ENCODE peak calls at places on chromosomes 1 and 21, in five cellular contexts. A is IMR-90, O is K562, W is HepG2, E is H1. N is an unnamed sample.

GRCh38 chr1:78527706-78528105 is 36.9 kb downstream of the PTGFR start:
- DNase-seq in W (no peak), O (no peak), A (no peak), E (no peak), N (no peak)

GRCh38 chr21:16476056-16476850 is 746.5 kb downstream of the USP25 start:
- DNase-seq in O (no peak), E (no peak), A (no peak), W (no peak), N (no peak)

GRCh38 chr1:45023663-45024062 is 11.6 kb downstream of the UROD start:
- DNase-seq in A (no peak), O (no peak), E (no peak), W (no peak), N (no peak)

GRCh38 chr1:96979287-96979686 is 257.7 kb downstream of the PTBP2 start:
- DNase-seq in E (no peak), W (no peak), A (peak), O (no peak), N (no peak)

GRCh38 chr1:200979574-200980451 is 43.7 kb downstream of the KIF21B start:
- DNase-seq in W (peak), E (peak), O (peak), A (no peak), N (peak)

GRCh38 chr1:205813755-205814058 is 709 bp upstream of the SLC41A1 start:
- DNase-seq in O (no peak), A (peak), E (no peak), W (no peak), N (no peak)

GRCh38 chr1:39164256-39164655 is 40.2 kb upstream of the MACF1 start:
- DNase-seq in W (no peak), E (no peak), O (no peak), A (no peak), N (no peak)

GRCh38 chr1:173445164-173445563 is 32.0 kb upstream of the PRDX6 start:
- DNase-seq in A (no peak), E (no peak), O (no peak), W (no peak), N (no peak)

GRCh38 chr1:160209656-160210046 is 4.5 kb downstream of the PEA15 start:
- DNase-seq in W (no peak), O (no peak), E (no peak), A (no peak), N (no peak)

GRCh38 chr1:50474859-50475809 is 51.9 kb upstream of the DMRTA2 start:
- DNase-seq in O (no peak), E (peak), A (peak), W (peak), N (peak)

GRCh38 chr1:113244134-113244820 is 146.0 kb upstream of the MAGI3 start:
- DNase-seq in W (no peak), O (no peak), A (no peak), E (no peak), N (no peak)

GRCh38 chr1:104706631-104707147 is 957.0 kb downstream of the AMY1C start:
- DNase-seq in E (no peak), W (peak), A (no peak), O (no peak), N (peak)

GRCh38 chr1:10980841-10981727 is 31.4 kb upstream of the TARDBP start:
- DNase-seq in E (no peak), A (no peak), O (no peak), W (no peak), N (no peak)

GRCh38 chr1:29803486-29803885 is 567.2 kb downstream of the PTPRU start:
- DNase-seq in E (peak), O (no peak), W (no peak), A (no peak), N (no peak)

GRCh38 chr1:24949331-24949881 is 19.3 kb upstream of the RUNX3 start:
- DNase-seq in W (peak), O (no peak), E (no peak), A (peak), N (no peak)

GRCh38 chr1:101291562-101292035 is 54.8 kb downstream of the S1PR1 start:
- DNase-seq in E (no peak), W (peak), A (peak), O (no peak), N (no peak)

GRCh38 chr21:43318841-43319781 is 107.8 kb downstream of the SIK1 start:
- DNase-seq in E (no peak), W (no peak), O (no peak), A (peak), N (peak)

GRCh38 chr21:17492415-17493168 is 20.3 kb upstream of the CXADR start:
- DNase-seq in A (no peak), O (no peak), E (no peak), W (peak), N (no peak)

GRCh38 chr1:176033879-176034278 is 173.2 kb downstream of the COP1 start:
- DNase-seq in E (no peak), O (no peak), W (no peak), A (peak), N (no peak)

GRCh38 chr1:229238674-229239415 is 32.1 kb upstream of the RAB4A start:
- DNase-seq in W (no peak), A (no peak), E (peak), O (no peak), N (no peak)

GRCh38 chr1:204685236-204686006 is at the start of gene LRRN2:
- DNase-seq in W (no peak), O (no peak), A (no peak), E (peak), N (peak)

GRCh38 chr1:212983482-212983881 is 32.2 kb downstream of the ANGEL2 start:
- DNase-seq in A (no peak), O (no peak), W (no peak), E (peak), N (no peak)

GRCh38 chr1:221174598-221174997 is 295.4 kb downstream of the HLX start:
- DNase-seq in W (no peak), E (no peak), O (no peak), A (no peak), N (no peak)

GRCh38 chr1:209428241-209428921 is 155.1 kb upstream of the CAMK1G start:
- DNase-seq in O (no peak), W (no peak), E (peak), A (no peak), N (no peak)

GRCh38 chr1:87449348-87449963 is 120.8 kb downstream of the LMO4 start:
- DNase-seq in W (no peak), A (peak), E (no peak), O (no peak), N (no peak)

GRCh38 chr1:9589144-9589718 is 520 bp downstream of the TMEM201 start:
- DNase-seq in W (no peak), A (peak), O (no peak), E (peak), N (no peak)

GRCh38 chr1:99279525-99279924 is 15.2 kb downstream of the PLPPR4 start:
- DNase-seq in E (no peak), O (no peak), A (no peak), W (no peak), N (no peak)

GRCh38 chr1:245926888-245927287 is 580.2 kb downstream of the SMYD3 start:
- DNase-seq in W (no peak), O (no peak), A (no peak), E (no peak), N (no peak)

GRCh38 chr1:22287946-22288520 is 145.1 kb upstream of the WNT4 start:
- DNase-seq in A (no peak), E (peak), W (no peak), O (no peak), N (no peak)

GRCh38 chr1:20721117-20722061 is 3.6 kb upstream of the KIF17 start:
- DNase-seq in O (no peak), A (no peak), W (no peak), E (no peak), N (no peak)

GRCh38 chr1:117611894-117612481 is 6.1 kb downstream of the TENT5C start:
- DNase-seq in A (no peak), E (no peak), O (no peak), W (no peak), N (no peak)

GRCh38 chr1:117613969-117614865 is 8.4 kb downstream of the TENT5C start:
- DNase-seq in E (no peak), W (no peak), O (peak), A (no peak), N (no peak)

GRCh38 chr1:117613249-117613968 is 7.6 kb downstream of the TENT5C start:
- DNase-seq in W (no peak), O (peak), E (no peak), A (no peak), N (no peak)

GRCh38 chr1:117611121-117611601 is 5.3 kb downstream of the TENT5C start:
- DNase-seq in E (no peak), W (no peak), A (no peak), O (peak), N (no peak)

DNA sequence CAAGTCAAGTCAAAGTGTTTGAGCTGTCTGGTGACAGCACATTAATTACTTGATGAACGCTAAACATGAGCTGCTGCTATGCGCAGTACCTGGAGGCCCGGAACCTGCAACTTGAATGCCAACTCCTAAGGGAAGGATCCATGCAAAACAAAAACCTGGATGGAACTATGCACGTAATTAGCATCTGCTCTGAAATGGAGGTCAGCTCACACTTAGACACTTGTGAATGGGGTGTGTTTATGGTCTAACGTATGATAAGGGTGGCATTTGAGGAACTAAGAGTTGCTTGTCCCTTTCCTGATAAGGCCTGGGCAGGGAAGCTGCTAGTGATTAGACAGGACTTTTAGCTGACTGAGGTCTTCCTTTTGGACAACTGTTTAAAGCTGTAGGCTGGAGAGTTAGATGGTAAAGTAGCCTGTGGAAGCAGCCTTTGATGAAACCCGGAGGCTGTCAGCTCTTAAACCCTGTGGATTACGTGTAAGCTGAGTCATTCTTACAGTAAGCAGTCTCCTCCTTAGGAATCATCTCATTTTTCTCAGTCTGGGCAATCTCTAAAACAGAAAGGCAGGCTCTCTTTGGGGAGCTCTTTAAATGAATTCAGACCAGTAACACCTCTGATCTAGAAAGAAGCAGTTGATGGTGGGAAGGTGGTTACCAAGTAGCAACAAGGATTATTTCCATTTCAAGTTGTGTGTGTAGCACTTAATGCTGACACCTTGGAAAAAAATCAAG is 6.8 kb downstream of the TENT5C start:
- DNase-seq in E (no peak), O (peak), A (peak), W (no peak), N (peak)
- H3K4me2 ChIP-seq in E (no peak), O (peak), A (peak), W (no peak), N (peak)

DNA sequence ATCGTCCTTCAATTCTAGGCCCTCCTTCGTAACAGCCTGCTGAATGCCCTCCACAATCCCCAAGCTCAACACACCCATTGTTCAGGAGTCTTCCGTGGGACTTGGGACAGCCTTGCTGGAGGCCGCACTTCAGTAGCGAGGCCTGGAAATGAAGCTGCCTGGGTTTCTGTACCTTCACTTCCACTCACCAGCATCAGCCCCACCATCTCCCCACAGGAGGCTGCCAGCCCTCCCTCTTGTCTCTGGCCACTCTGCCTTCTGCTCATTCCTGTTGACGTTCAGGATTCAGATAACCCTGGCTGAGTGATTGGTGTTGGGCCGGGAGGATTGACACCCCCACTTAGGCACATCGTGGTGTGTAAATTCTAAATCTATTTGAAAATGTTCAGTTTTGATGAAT is 23.4 kb upstream of the CSF1 start:
- DNase-seq in W (no peak), A (no peak), O (no peak), E (no peak), N (no peak)
- TF ChIP-seq MAFK in W (no peak), A (no peak), O (no peak), E (no peak), N (no peak)

GRCh38 chr21:44950351-44950750 is 10.5 kb downstream of the SLX9 start:
- DNase-seq in E (no peak), W (no peak), O (no peak), A (no peak), N (no peak)

GRCh38 chr21:44953628-44954021 is 13.8 kb downstream of the SLX9 start:
- DNase-seq in E (no peak), A (no peak), W (no peak), O (no peak), N (no peak)

GRCh38 chr21:44951186-44951915 is 11.5 kb downstream of the SLX9 start:
- DNase-seq in A (no peak), W (no peak), O (no peak), E (no peak), N (no peak)

GRCh38 chr21:44952929-44953627 is 13.2 kb downstream of the SLX9 start:
- DNase-seq in E (no peak), O (no peak), A (no peak), W (no peak), N (no peak)

GRCh38 chr21:44952116-44952928 is 12.5 kb downstream of the SLX9 start:
- DNase-seq in A (no peak), W (no peak), O (no peak), E (no peak), N (no peak)
- H3K4me2 ChIP-seq in A (no peak), W (no peak), O (no peak), E (no peak), N (no peak)

GRCh38 chr1:171126504-171126903 is 35.8 kb downstream of the FMO3 start:
- DNase-seq in A (no peak), E (no peak), O (no peak), W (no peak), N (no peak)
- TF ChIP-seq MAFK in A (no peak), E (no peak), O (no peak), W (no peak), N (no peak)

GRCh38 chr1:2483970-2484369 is 7.9 kb downstream of the PLCH2 start:
- DNase-seq in W (no peak), A (no peak), O (no peak), E (no peak), N (no peak)

GRCh38 chr1:2480986-2481364 is 4.9 kb downstream of the PLCH2 start:
- DNase-seq in A (no peak), E (no peak), W (no peak), O (no peak), N (no peak)

GRCh38 chr1:2481885-2482284 is 5.8 kb downstream of the PLCH2 start:
- DNase-seq in E (no peak), A (no peak), W (no peak), O (no peak), N (no peak)

GRCh38 chr1:2482588-2482987 is 6.5 kb downstream of the PLCH2 start:
- DNase-seq in W (no peak), A (no peak), E (no peak), O (peak), N (no peak)

DNA sequence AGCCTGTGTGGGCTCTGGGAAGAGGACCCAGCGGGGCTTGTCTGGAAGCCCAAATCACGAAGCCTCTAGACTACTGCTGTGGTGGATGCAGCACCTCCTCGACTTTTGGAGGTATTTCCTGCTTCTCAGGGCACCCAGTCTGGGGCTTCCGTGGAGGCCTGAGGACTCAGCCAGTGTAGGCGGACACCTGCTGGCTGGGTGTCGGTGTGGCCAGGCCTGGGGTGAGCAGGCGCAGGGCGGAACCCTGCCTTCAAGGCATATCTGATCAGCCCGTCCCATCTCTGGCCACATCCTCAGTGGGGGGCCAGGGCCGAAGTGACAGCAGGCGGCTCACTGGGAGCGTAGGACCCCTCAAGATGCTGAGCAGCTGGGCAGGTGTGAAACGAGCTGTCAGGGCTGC is 6.9 kb downstream of the PLCH2 start:
- DNase-seq in W (no peak), A (no peak), O (peak), E (no peak), N (no peak)
- H3K4me2 ChIP-seq in W (no peak), A (no peak), O (no peak), E (no peak), N (no peak)

DNA sequence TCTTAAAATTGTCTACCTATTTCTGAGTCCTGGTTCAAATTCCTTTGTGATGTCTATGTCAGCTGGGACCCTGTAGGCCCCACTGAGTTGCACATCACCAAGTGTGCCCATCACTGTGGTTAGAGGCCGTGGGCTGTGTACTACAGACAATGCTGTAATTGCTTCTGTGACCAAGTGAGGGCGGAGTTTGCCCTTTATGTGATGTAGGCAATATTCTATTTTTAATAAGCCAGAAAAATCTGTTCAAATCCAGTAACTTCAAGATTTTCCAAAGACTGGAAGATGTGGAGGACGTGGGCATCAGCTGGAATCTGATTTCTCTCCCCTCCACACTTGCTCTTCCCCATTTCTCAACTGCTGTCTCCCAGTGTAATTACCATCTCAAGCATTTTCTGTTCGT is 215.4 kb downstream of the PBX1 start:
- DNase-seq in W (no peak), O (no peak), A (no peak), E (no peak), N (no peak)
- TF ChIP-seq MAFK in W (no peak), O (no peak), A (no peak), E (no peak), N (no peak)

N was measured in A549.